ENCODE peak calls at places on chromosomes 7 and 10, in eight cellular contexts. One of them, this sample, is unnamed.

GRCh38 chr7:142457146-142457703 is 199.4 kb upstream of the PRSS58 start:
- DNase-seq in astrocyte: peak
- DNase-seq in ovary: no peak
- DNase-seq in A549: no peak
- DNase-seq in cardiac muscle cell: no peak
- DNase-seq in H9: no peak
- DNase-seq in IMR-90: no peak
- DNase-seq in RWPE1: no peak
- DNase-seq in this sample: no peak

GRCh38 chr7:142461437-142461836 is 203.6 kb upstream of the PRSS58 start:
- DNase-seq in IMR-90: peak
- DNase-seq in astrocyte: peak
- DNase-seq in A549: no peak
- DNase-seq in RWPE1: no peak
- DNase-seq in H9: no peak
- DNase-seq in cardiac muscle cell: no peak
- DNase-seq in ovary: no peak
- DNase-seq in this sample: no peak

GRCh38 chr7:8982338-8982994 is 549.1 kb downstream of the NXPH1 start:
- DNase-seq in RWPE1: no peak
- DNase-seq in A549: no peak
- DNase-seq in astrocyte: no peak
- DNase-seq in H9: no peak
- DNase-seq in cardiac muscle cell: peak
- DNase-seq in IMR-90: no peak
- DNase-seq in ovary: no peak
- DNase-seq in this sample: no peak

GRCh38 chr10:43671659-43672555 is 23.2 kb upstream of the ZNF32 start:
- DNase-seq in astrocyte: peak
- DNase-seq in A549: peak
- DNase-seq in ovary: peak
- DNase-seq in IMR-90: peak
- DNase-seq in cardiac muscle cell: peak
- DNase-seq in RWPE1: peak
- DNase-seq in H9: peak
- DNase-seq in this sample: no peak

GRCh38 chr10:44930904-44931620 is 19.9 kb downstream of the TMEM72 start:
- DNase-seq in IMR-90: no peak
- DNase-seq in astrocyte: no peak
- DNase-seq in A549: no peak
- DNase-seq in H9: peak
- DNase-seq in ovary: no peak
- DNase-seq in cardiac muscle cell: no peak
- DNase-seq in RWPE1: no peak
- DNase-seq in this sample: no peak

GRCh38 chr7:41788556-41788955 is 85.7 kb upstream of the INHBA start:
- DNase-seq in astrocyte: no peak
- DNase-seq in IMR-90: no peak
- DNase-seq in H9: no peak
- DNase-seq in A549: no peak
- DNase-seq in RWPE1: peak
- DNase-seq in cardiac muscle cell: no peak
- DNase-seq in ovary: no peak
- DNase-seq in this sample: no peak

GRCh38 chr10:47333532-47333931 is 11.3 kb downstream of the GDF2 start:
- DNase-seq in IMR-90: no peak
- DNase-seq in RWPE1: no peak
- DNase-seq in ovary: no peak
- DNase-seq in cardiac muscle cell: no peak
- DNase-seq in H9: no peak
- DNase-seq in astrocyte: no peak
- DNase-seq in A549: no peak
- DNase-seq in this sample: no peak

GRCh38 chr10:101778781-101779543 is 3.0 kb upstream of the FGF8 start:
- DNase-seq in IMR-90: no peak
- DNase-seq in RWPE1: no peak
- DNase-seq in A549: no peak
- DNase-seq in ovary: peak
- DNase-seq in H9: peak
- DNase-seq in cardiac muscle cell: peak
- DNase-seq in astrocyte: peak
- DNase-seq in this sample: no peak

GRCh38 chr10:29841724-29842649 is 207.2 kb upstream of the SVIL start:
- DNase-seq in RWPE1: no peak
- DNase-seq in H9: peak
- DNase-seq in ovary: peak
- DNase-seq in astrocyte: peak
- DNase-seq in A549: peak
- DNase-seq in IMR-90: peak
- DNase-seq in cardiac muscle cell: peak
- DNase-seq in this sample: peak

GRCh38 chr7:68511281-68511680 is 1087.0 kb upstream of the AUTS2 start:
- DNase-seq in ovary: no peak
- DNase-seq in RWPE1: no peak
- DNase-seq in astrocyte: peak
- DNase-seq in A549: no peak
- DNase-seq in IMR-90: no peak
- DNase-seq in cardiac muscle cell: peak
- DNase-seq in H9: no peak
- DNase-seq in this sample: no peak

GRCh38 chr10:20274580-20274979 is 458.3 kb downstream of the PLXDC2 start:
- DNase-seq in cardiac muscle cell: no peak
- DNase-seq in IMR-90: no peak
- DNase-seq in H9: no peak
- DNase-seq in ovary: no peak
- DNase-seq in RWPE1: no peak
- DNase-seq in astrocyte: no peak
- DNase-seq in A549: no peak
- DNase-seq in this sample: no peak

GRCh38 chr10:66882271-66882670 is 43.6 kb upstream of the LRRTM3 start:
- DNase-seq in astrocyte: no peak
- DNase-seq in A549: no peak
- DNase-seq in ovary: no peak
- DNase-seq in IMR-90: no peak
- DNase-seq in cardiac muscle cell: no peak
- DNase-seq in H9: no peak
- DNase-seq in RWPE1: no peak
- DNase-seq in this sample: no peak

GRCh38 chr7:27359167-27359731 is 116.6 kb downstream of the EVX1 start:
- DNase-seq in ovary: no peak
- DNase-seq in cardiac muscle cell: no peak
- DNase-seq in IMR-90: no peak
- DNase-seq in astrocyte: no peak
- DNase-seq in A549: no peak
- DNase-seq in RWPE1: no peak
- DNase-seq in H9: no peak
- DNase-seq in this sample: no peak

GRCh38 chr7:85104432-85105205 is 82.2 kb downstream of the SEMA3D start:
- DNase-seq in astrocyte: no peak
- DNase-seq in A549: no peak
- DNase-seq in IMR-90: peak
- DNase-seq in cardiac muscle cell: no peak
- DNase-seq in ovary: no peak
- DNase-seq in H9: no peak
- DNase-seq in RWPE1: peak
- DNase-seq in this sample: no peak

GRCh38 chr10:79168231-79168630 is 99.5 kb downstream of the ZMIZ1 start:
- DNase-seq in ovary: no peak
- DNase-seq in astrocyte: no peak
- DNase-seq in H9: no peak
- DNase-seq in cardiac muscle cell: no peak
- DNase-seq in RWPE1: no peak
- DNase-seq in A549: no peak
- DNase-seq in IMR-90: no peak
- DNase-seq in this sample: no peak

GRCh38 chr10:114095676-114096331 is 52.1 kb downstream of the ADRB1 start:
- DNase-seq in A549: no peak
- DNase-seq in cardiac muscle cell: no peak
- DNase-seq in IMR-90: no peak
- DNase-seq in H9: no peak
- DNase-seq in ovary: no peak
- DNase-seq in RWPE1: no peak
- DNase-seq in astrocyte: peak
- DNase-seq in this sample: no peak

GRCh38 chr7:42065942-42066341 is 171.1 kb downstream of the GLI3 start:
- DNase-seq in cardiac muscle cell: no peak
- DNase-seq in ovary: no peak
- DNase-seq in A549: no peak
- DNase-seq in IMR-90: peak
- DNase-seq in H9: no peak
- DNase-seq in astrocyte: peak
- DNase-seq in RWPE1: no peak
- DNase-seq in this sample: no peak

GRCh38 chr7:56007167-56007652 is 42.8 kb downstream of the NIPSNAP2 start:
- DNase-seq in cardiac muscle cell: peak
- DNase-seq in IMR-90: no peak
- DNase-seq in astrocyte: no peak
- DNase-seq in A549: peak
- DNase-seq in H9: no peak
- DNase-seq in ovary: no peak
- DNase-seq in RWPE1: peak
- DNase-seq in this sample: no peak

DNA sequence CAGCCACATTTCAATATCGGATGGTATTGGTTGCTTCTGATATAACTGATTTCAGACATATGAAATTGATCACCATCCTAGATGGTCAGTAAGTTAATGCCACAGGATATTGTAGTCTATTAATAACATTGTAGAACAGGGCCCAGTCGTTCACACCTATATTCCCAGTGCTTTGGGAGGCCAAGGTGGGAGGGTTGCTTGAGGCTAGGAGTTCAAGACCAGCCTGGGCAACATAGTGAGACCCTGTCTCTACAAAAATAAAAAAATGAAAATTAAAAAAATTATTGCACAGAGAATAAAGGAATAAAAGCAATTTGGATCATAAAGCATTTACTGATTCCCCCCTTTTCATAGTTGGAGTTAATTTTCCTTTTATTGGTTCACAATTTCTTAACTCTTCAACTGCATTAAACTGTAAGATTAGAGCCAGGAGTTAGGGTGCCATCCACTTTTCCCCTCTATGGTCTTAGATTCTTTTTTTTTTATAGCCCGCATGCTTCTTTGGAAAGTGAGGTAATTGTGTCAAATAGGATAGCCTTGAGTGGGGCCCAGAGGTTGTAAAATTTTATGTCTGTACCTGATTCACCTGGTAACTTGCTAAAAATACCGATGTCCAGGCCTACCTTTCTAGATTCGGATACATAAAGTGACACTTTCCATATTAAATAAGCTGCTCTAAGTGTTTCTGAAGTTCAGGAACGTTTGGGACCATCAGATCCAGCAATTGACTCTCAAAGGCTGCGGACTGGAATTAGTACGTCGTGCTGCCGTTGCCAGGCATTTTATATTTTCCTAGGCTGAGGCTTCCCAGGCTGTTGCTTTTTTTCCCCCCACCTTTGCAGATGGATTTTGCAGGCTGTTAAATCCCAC is 24.7 kb downstream of the ADK start:
- DNase-seq in RWPE1: no peak
- DNase-seq in H9: no peak
- DNase-seq in ovary: no peak
- DNase-seq in cardiac muscle cell: no peak
- DNase-seq in A549: no peak
- DNase-seq in IMR-90: no peak
- DNase-seq in astrocyte: no peak
- DNase-seq in this sample: no peak
- TF ChIP-seq CTCF in RWPE1: no peak
- TF ChIP-seq CTCF in H9: no peak
- TF ChIP-seq CTCF in ovary: no peak
- TF ChIP-seq CTCF in cardiac muscle cell: no peak
- TF ChIP-seq CTCF in A549: no peak
- TF ChIP-seq CTCF in IMR-90: no peak
- TF ChIP-seq CTCF in astrocyte: no peak
- TF ChIP-seq CTCF in this sample: no peak

DNA sequence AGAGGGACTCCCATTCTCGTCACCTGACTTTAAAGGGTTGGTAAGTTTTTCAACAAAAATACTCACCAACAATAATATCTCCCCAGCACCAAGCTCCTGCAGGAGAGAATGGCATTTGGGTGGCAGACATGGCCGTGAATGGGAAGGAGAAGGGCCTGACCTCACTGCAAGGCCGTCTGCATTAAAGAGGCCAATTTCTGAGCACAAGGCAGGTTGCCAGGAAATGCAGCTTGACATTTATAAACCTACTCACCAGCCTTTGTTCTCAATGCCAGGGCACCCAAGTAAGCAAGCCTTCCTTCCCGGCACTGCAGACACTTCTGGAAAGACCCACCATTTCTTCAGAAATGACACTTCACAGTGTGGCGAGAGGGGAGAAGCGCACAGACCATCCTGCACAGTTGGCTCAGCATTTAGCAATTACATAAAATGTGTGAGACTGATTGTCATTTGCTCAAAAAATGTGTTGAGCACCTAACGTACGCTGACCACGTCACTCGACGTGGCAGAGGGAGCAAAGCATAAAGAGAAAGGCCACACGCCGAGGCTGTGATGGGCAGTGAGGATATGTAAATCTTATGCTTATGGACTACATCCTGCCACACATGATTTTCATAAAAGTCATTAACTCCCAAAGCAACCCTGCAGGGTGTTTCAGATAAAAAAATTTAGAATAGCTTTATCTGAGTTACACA is 544.0 kb downstream of the PTPRN2 start:
- DNase-seq in RWPE1: no peak
- DNase-seq in A549: no peak
- DNase-seq in astrocyte: no peak
- DNase-seq in ovary: no peak
- DNase-seq in H9: no peak
- DNase-seq in IMR-90: no peak
- DNase-seq in cardiac muscle cell: no peak
- DNase-seq in this sample: no peak
- H3K27ac ChIP-seq in RWPE1: no peak
- H3K27ac ChIP-seq in A549: no peak
- H3K27ac ChIP-seq in astrocyte: no peak
- H3K27ac ChIP-seq in ovary: no peak
- H3K27ac ChIP-seq in H9: no peak
- H3K27ac ChIP-seq in IMR-90: no peak
- H3K27ac ChIP-seq in cardiac muscle cell: no peak
- H3K27ac ChIP-seq in this sample: no peak

GRCh38 chr7:139987691-139988516 is 74.8 kb downstream of the PARP12 start:
- DNase-seq in A549: no peak
- DNase-seq in RWPE1: no peak
- DNase-seq in astrocyte: no peak
- DNase-seq in H9: no peak
- DNase-seq in ovary: no peak
- DNase-seq in IMR-90: no peak
- DNase-seq in cardiac muscle cell: no peak
- DNase-seq in this sample: no peak
- TF ChIP-seq CTCF in A549: no peak
- TF ChIP-seq CTCF in RWPE1: no peak
- TF ChIP-seq CTCF in astrocyte: no peak
- TF ChIP-seq CTCF in H9: peak
- TF ChIP-seq CTCF in ovary: no peak
- TF ChIP-seq CTCF in IMR-90: no peak
- TF ChIP-seq CTCF in cardiac muscle cell: no peak
- TF ChIP-seq CTCF in this sample: no peak

DNA sequence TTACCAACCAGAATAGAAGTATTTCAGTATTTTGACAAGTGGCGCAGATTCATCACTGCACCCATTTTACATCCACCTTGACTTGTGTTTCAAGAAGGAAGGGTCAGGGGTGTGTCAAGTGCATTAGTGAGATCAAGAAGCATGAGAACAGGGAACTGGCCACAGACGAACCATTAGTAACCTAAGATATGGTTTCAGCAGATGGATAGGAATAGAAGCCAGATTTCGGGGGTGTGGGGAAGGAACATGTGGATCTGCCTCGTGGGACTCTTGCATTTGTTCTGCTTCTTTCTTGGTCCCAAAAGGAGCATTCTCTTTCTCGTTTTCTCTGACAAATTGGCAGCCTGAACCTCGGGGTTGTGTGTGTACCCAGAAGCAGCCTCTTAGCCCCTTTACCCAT is 9.6 kb downstream of the DENND2A start:
- DNase-seq in A549: no peak
- DNase-seq in RWPE1: no peak
- DNase-seq in cardiac muscle cell: no peak
- DNase-seq in IMR-90: no peak
- DNase-seq in astrocyte: no peak
- DNase-seq in H9: no peak
- DNase-seq in ovary: no peak
- DNase-seq in this sample: no peak
- H3K27ac ChIP-seq in A549: no peak
- H3K27ac ChIP-seq in RWPE1: no peak
- H3K27ac ChIP-seq in cardiac muscle cell: no peak
- H3K27ac ChIP-seq in IMR-90: no peak
- H3K27ac ChIP-seq in astrocyte: no peak
- H3K27ac ChIP-seq in H9: no peak
- H3K27ac ChIP-seq in ovary: no peak
- H3K27ac ChIP-seq in this sample: peak

This sample was measured in left ventricle myocardium inferior.